ENCODE peak calls at places on chromosomes 16 and 17, in four cellular contexts. G is AG09309; U is CD8-positive, alpha-beta T cell; N is WERI-Rb-1. D is an unnamed sample.

GRCh38 chr16:674968-675883 is at the start of gene RHBDL1:
- DNase-seq in G (no peak), U (no peak), N (peak), D (no peak)

GRCh38 chr17:29733151-29733550 is 110.4 kb upstream of the CORO6 start:
- DNase-seq in G (no peak), U (no peak), N (no peak), D (no peak)

GRCh38 chr16:69116911-69117310 is 11.5 kb downstream of the HAS3 start:
- DNase-seq in G (no peak), U (no peak), N (no peak), D (no peak)

GRCh38 chr17:38921756-38922411 is 3.5 kb upstream of the LASP1NB start:
- DNase-seq in G (no peak), U (no peak), N (no peak), D (no peak)

GRCh38 chr16:79047337-79047736 is 553.2 kb downstream of the MAF start:
- DNase-seq in G (no peak), U (no peak), N (no peak), D (no peak)

GRCh38 chr16:58047557-58048348 is 22.2 kb downstream of the MMP15 start:
- DNase-seq in G (no peak), U (no peak), N (no peak), D (no peak)

GRCh38 chr16:56337131-56337857 is 88.1 kb downstream of the AMFR start:
- DNase-seq in G (no peak), U (no peak), N (no peak), D (no peak)

GRCh38 chr17:60539807-60540206 is 13.8 kb upstream of the APPBP2 start:
- DNase-seq in G (no peak), U (no peak), N (no peak), D (no peak)

D was measured in SK-N-MC.